ENCODE peak calls at places on chromosome 11, in five cellular contexts. U, K, Y, W and R are unnamed samples.

GRCh38 chr11:93972790-93973189 is 48.4 kb upstream of the HEPHL1 start:
- DNase-seq in U (no peak), K (no peak), Y (no peak), W (no peak), R (no peak)

GRCh38 chr11:45724145-45724544 is 58.7 kb upstream of the CHST1 start:
- DNase-seq in U (no peak), K (no peak), Y (no peak), W (no peak), R (no peak)

GRCh38 chr11:35485656-35486318 is 39.6 kb downstream of the PAMR1 start:
- DNase-seq in U (peak; percentile 54), K (peak; percentile 82), Y (peak; percentile 34), W (peak; percentile 52), R (peak; percentile 57)

GRCh38 chr11:31160504-31161422 is 208.8 kb downstream of the DCDC1 start:
- DNase-seq in U (no peak), K (no peak), Y (no peak), W (no peak), R (no peak)

GRCh38 chr11:34978236-34979191 is 62.1 kb downstream of the PDHX start:
- DNase-seq in U (no peak), K (no peak), Y (no peak), W (no peak), R (no peak)

GRCh38 chr11:19201737-19202605 is at the start of gene CSRP3:
- DNase-seq in U (no peak), K (no peak), Y (no peak), W (no peak), R (no peak)

GRCh38 chr11:123841189-123841588 is 35.0 kb upstream of the OR6M1 start:
- DNase-seq in U (no peak), K (no peak), Y (no peak), W (no peak), R (no peak)

GRCh38 chr11:68302256-68303054 is 9.9 kb upstream of the LRP5 start:
- DNase-seq in U (no peak), K (peak; percentile 68), Y (no peak), W (no peak), R (no peak)

GRCh38 chr11:112279901-112280267 is 19.2 kb upstream of the PLET1 start:
- DNase-seq in U (peak; percentile 71), K (peak; percentile 74), Y (peak; percentile 57), W (peak; percentile 96), R (peak; percentile 74)

GRCh38 chr11:36530840-36531239 is 20.8 kb upstream of the TRAF6 start:
- DNase-seq in U (no peak), K (no peak), Y (no peak), W (no peak), R (no peak)

GRCh38 chr11:72135891-72136676 is 559 bp downstream of the FOLR3 start:
- DNase-seq in U (no peak), K (no peak), Y (no peak), W (peak; percentile 30), R (no peak)

GRCh38 chr11:74257934-74258553 is 53.4 kb downstream of the P4HA3 start:
- DNase-seq in U (no peak), K (peak; percentile 58), Y (no peak), W (no peak), R (no peak)

GRCh38 chr11:104146421-104146820 is 17.5 kb downstream of the PDGFD start:
- DNase-seq in U (no peak), K (no peak), Y (no peak), W (no peak), R (no peak)

GRCh38 chr11:50073113-50074105 is 40.7 kb downstream of the OR4C45 start:
- DNase-seq in U (no peak), K (no peak), Y (no peak), W (peak; percentile 15), R (no peak)

GRCh38 chr11:50072226-50073112 is 39.8 kb downstream of the OR4C45 start:
- DNase-seq in U (no peak), K (no peak), Y (no peak), W (peak; percentile 52), R (no peak)

GRCh38 chr11:50075856-50076255 is 43.2 kb downstream of the OR4C45 start:
- DNase-seq in U (no peak), K (no peak), Y (no peak), W (peak; percentile 15), R (no peak)

GRCh38 chr11:50071584-50072225 is 39.0 kb downstream of the OR4C45 start:
- DNase-seq in U (no peak), K (no peak), Y (no peak), W (peak; percentile 30), R (no peak)

GRCh38 chr11:50074161-50074560 is 41.5 kb downstream of the OR4C45 start:
- DNase-seq in U (no peak), K (no peak), Y (no peak), W (no peak), R (no peak)
- H3K9me3 ChIP-seq in U (no peaks in the 10 kb centered on the region), K (peaks cover 40% of the 10 kb centered on the region), Y (no peaks in the 10 kb centered on the region), W (no peaks in the 10 kb centered on the region), R (no peaks in the 10 kb centered on the region)

GRCh38 chr11:117794144-117794543 is 2.9 kb downstream of the DSCAML1 start:
- DNase-seq in U (no peak), K (no peak), Y (no peak), W (no peak), R (no peak)

GRCh38 chr11:117795726-117796455 is 1.1 kb downstream of the DSCAML1 start:
- DNase-seq in U (peak; percentile 5), K (no peak), Y (no peak), W (peak; percentile 74), R (no peak)

GRCh38 chr11:117793521-117793920 is 3.5 kb downstream of the DSCAML1 start:
- DNase-seq in U (no peak), K (no peak), Y (no peak), W (no peak), R (no peak)

GRCh38 chr11:117796456-117797428 is at the start of gene DSCAML1:
- DNase-seq in U (peak; percentile 38), K (peak; percentile 49), Y (no peak), W (peak; percentile 90), R (no peak)

GRCh38 chr11:117794772-117795629 is 2.0 kb downstream of the DSCAML1 start:
- DNase-seq in U (no peak), K (no peak), Y (no peak), W (peak; percentile 53), R (no peak)
- H3K9me3 ChIP-seq in U (no peaks in the 10 kb centered on the region), K (no peaks in the 10 kb centered on the region), Y (no peaks in the 10 kb centered on the region), W (no peaks in the 10 kb centered on the region), R (no peaks in the 10 kb centered on the region)

DNA sequence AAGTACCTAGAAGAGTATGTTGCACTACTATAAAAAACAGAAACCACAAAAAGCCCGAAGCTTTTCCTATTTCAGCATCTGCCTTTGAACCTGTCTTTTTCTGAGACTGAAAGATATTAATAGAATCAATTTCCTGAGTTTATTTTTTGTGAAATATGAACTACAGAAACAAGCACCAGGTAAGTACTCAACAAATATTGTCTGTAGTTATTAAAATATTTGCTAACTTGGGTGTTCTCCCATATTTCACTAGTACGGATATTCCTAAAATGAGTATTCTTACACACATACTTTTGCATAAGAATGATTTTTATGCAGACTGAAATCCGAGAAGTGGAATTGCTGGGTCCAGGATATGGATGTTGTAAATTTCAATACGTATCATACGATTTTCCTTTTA is 188.0 kb downstream of the OR4C45 start:
- DNase-seq in U (no peak), K (no peak), Y (no peak), W (no peak), R (no peak)
- H3K9me3 ChIP-seq in U (peaks cover 4% of the 10 kb centered on the region), K (no peaks in the 10 kb centered on the region), Y (no peaks in the 10 kb centered on the region), W (no peaks in the 10 kb centered on the region), R (no peaks in the 10 kb centered on the region)

GRCh38 chr11:50174975-50175374 is 142.3 kb downstream of the OR4C45 start:
- DNase-seq in U (no peak), K (no peak), Y (no peak), W (no peak), R (no peak)

GRCh38 chr11:50174189-50174588 is 141.5 kb downstream of the OR4C45 start:
- DNase-seq in U (no peak), K (no peak), Y (no peak), W (no peak), R (no peak)

GRCh38 chr11:50169634-50170033 is 137.0 kb downstream of the OR4C45 start:
- DNase-seq in U (no peak), K (no peak), Y (no peak), W (no peak), R (no peak)

DNA sequence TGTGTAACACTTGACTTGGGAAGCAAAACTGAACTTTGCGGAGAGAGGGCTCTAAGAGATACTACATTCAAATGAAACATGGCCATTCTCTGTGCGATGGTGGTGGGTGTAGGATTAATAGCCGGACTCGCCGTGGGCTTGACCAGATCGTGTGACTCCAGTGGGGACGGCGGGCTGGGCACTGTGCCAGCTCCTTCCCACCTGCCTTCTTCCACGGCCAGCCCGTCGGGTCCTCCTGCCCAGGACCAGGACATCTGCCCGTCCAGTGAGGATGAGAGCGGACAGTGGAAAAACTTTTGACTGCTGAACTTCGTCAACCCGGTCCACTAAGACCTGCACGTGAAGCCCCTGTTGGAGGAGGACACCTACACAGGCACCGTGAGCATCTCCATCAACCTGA is 137.4 kb downstream of the OR4C45 start:
- DNase-seq in U (no peak), K (no peak), Y (no peak), W (peak; percentile 73), R (no peak)
- H3K9me3 ChIP-seq in U (no peaks in the 10 kb centered on the region), K (no peaks in the 10 kb centered on the region), Y (no peaks in the 10 kb centered on the region), W (no peaks in the 10 kb centered on the region), R (no peaks in the 10 kb centered on the region)

GRCh38 chr11:451738-452137 is 1.7 kb downstream of the PTDSS2 start:
- DNase-seq in U (no peak), K (no peak), Y (no peak), W (no peak), R (no peak)

GRCh38 chr11:452916-453527 is 2.9 kb downstream of the PTDSS2 start:
- DNase-seq in U (no peak), K (no peak), Y (no peak), W (no peak), R (no peak)

GRCh38 chr11:449889-450808 is at the start of gene PTDSS2:
- DNase-seq in U (peak; percentile 92), K (peak; percentile 96), Y (peak; percentile 89), W (peak; percentile 99), R (peak; percentile 87)

GRCh38 chr11:452203-452744 is 2.2 kb downstream of the PTDSS2 start:
- DNase-seq in U (no peak), K (no peak), Y (no peak), W (no peak), R (no peak)

GRCh38 chr11:450809-451451 is 851 bp downstream of the PTDSS2 start:
- DNase-seq in U (peak; percentile 88), K (peak; percentile 74), Y (peak; percentile 68), W (peak; percentile 74), R (peak; percentile 66)
- H3K9me3 ChIP-seq in U (no peaks in the 10 kb centered on the region), K (no peaks in the 10 kb centered on the region), Y (no peaks in the 10 kb centered on the region), W (no peaks in the 10 kb centered on the region), R (no peaks in the 10 kb centered on the region)

DNA sequence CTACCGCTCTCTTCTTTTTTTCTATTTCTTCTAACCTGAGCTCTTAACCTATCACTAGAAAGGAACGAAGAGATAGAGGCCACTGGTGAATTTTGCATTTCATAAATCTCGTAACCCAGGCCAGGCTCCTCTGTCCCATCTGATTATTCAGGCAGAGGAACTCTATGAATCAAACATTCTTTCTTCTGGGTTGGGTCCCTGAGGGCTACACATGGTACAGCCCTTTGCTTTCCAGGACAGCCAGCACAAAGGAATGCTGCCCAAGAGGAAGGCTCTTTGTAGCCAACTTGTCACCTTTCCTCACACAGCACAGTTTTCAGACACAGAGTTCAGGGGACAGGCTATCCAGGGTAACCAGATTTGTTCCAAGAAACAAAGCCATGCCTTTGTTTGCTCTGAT is 878.6 kb upstream of the LRRC4C start:
- DNase-seq in U (no peak), K (no peak), Y (no peak), W (no peak), R (no peak)
- H3K9me3 ChIP-seq in U (no peaks in the 10 kb centered on the region), K (no peaks in the 10 kb centered on the region), Y (no peaks in the 10 kb centered on the region), W (no peaks in the 10 kb centered on the region), R (no peaks in the 10 kb centered on the region)